ENCODE peak calls at places on chromosomes 4 and X, in ten cellular contexts. One of them, this sample, is unnamed.

GRCh38 chr4:84238247-84239090 is 260.6 kb downstream of the NKX6-1 start:
- DNase-seq in iPS DF 6.9: no peak
- DNase-seq in A673: peak
- DNase-seq in psoas muscle: no peak
- DNase-seq in EH: peak
- DNase-seq in retina: no peak
- DNase-seq in GM23248: peak
- DNase-seq in IMR-90: peak
- DNase-seq in anterior cingulate cortex: no peak
- DNase-seq in kidney glomerular epithelial cell: no peak
- DNase-seq in this sample: no peak

GRCh38 chr4:68748181-68748981 is 67.4 kb upstream of the UGT2B10 start:
- DNase-seq in iPS DF 6.9: no peak
- DNase-seq in A673: peak
- DNase-seq in psoas muscle: no peak
- DNase-seq in EH: no peak
- DNase-seq in retina: no peak
- DNase-seq in GM23248: no peak
- DNase-seq in IMR-90: no peak
- DNase-seq in anterior cingulate cortex: no peak
- DNase-seq in kidney glomerular epithelial cell: peak
- DNase-seq in this sample: peak

GRCh38 chr4:172553216-172553615 is 615.4 kb upstream of the GALNT7 start:
- DNase-seq in iPS DF 6.9: no peak
- DNase-seq in A673: peak
- DNase-seq in psoas muscle: no peak
- DNase-seq in EH: no peak
- DNase-seq in retina: no peak
- DNase-seq in GM23248: no peak
- DNase-seq in IMR-90: no peak
- DNase-seq in anterior cingulate cortex: no peak
- DNase-seq in kidney glomerular epithelial cell: no peak
- DNase-seq in this sample: no peak

GRCh38 chrX:154046262-154046771 is 26.6 kb upstream of the IRAK1 start:
- DNase-seq in iPS DF 6.9: no peak
- DNase-seq in A673: peak
- DNase-seq in psoas muscle: no peak
- DNase-seq in EH: peak
- DNase-seq in retina: no peak
- DNase-seq in GM23248: peak
- DNase-seq in IMR-90: peak
- DNase-seq in anterior cingulate cortex: no peak
- DNase-seq in kidney glomerular epithelial cell: no peak
- DNase-seq in this sample: no peak

GRCh38 chr4:17810260-17811077 is at the start of the genes DCAF16 and NCAPG:
- DNase-seq in iPS DF 6.9: peak
- DNase-seq in A673: peak
- DNase-seq in psoas muscle: peak
- DNase-seq in EH: peak
- DNase-seq in retina: peak
- DNase-seq in GM23248: peak
- DNase-seq in IMR-90: peak
- DNase-seq in anterior cingulate cortex: peak
- DNase-seq in kidney glomerular epithelial cell: peak
- DNase-seq in this sample: peak

GRCh38 chr4:120895554-120895953 is 27.0 kb downstream of the PRDM5 start:
- DNase-seq in iPS DF 6.9: no peak
- DNase-seq in A673: no peak
- DNase-seq in psoas muscle: no peak
- DNase-seq in EH: no peak
- DNase-seq in retina: no peak
- DNase-seq in GM23248: no peak
- DNase-seq in IMR-90: no peak
- DNase-seq in anterior cingulate cortex: no peak
- DNase-seq in kidney glomerular epithelial cell: no peak
- DNase-seq in this sample: no peak

GRCh38 chrX:155695419-155695818 is 82.7 kb upstream of the TMLHE start:
- DNase-seq in iPS DF 6.9: no peak
- DNase-seq in A673: no peak
- DNase-seq in psoas muscle: no peak
- DNase-seq in EH: no peak
- DNase-seq in retina: no peak
- DNase-seq in GM23248: no peak
- DNase-seq in IMR-90: no peak
- DNase-seq in anterior cingulate cortex: no peak
- DNase-seq in kidney glomerular epithelial cell: no peak
- DNase-seq in this sample: no peak

GRCh38 chr4:73727685-73728084 is 12.7 kb upstream of the CXCL8 start:
- DNase-seq in iPS DF 6.9: no peak
- DNase-seq in A673: no peak
- DNase-seq in psoas muscle: no peak
- DNase-seq in EH: no peak
- DNase-seq in retina: no peak
- DNase-seq in GM23248: no peak
- DNase-seq in IMR-90: no peak
- DNase-seq in anterior cingulate cortex: no peak
- DNase-seq in kidney glomerular epithelial cell: no peak
- DNase-seq in this sample: no peak

GRCh38 chr4:93183589-93183988 is 645.0 kb upstream of the ATOH1 start:
- DNase-seq in iPS DF 6.9: no peak
- DNase-seq in A673: peak
- DNase-seq in psoas muscle: no peak
- DNase-seq in EH: no peak
- DNase-seq in retina: no peak
- DNase-seq in GM23248: no peak
- DNase-seq in IMR-90: no peak
- DNase-seq in anterior cingulate cortex: no peak
- DNase-seq in kidney glomerular epithelial cell: peak
- DNase-seq in this sample: no peak

GRCh38 chrX:1178580-1179057 is 33.8 kb downstream of the CRLF2 start:
- DNase-seq in iPS DF 6.9: no peak
- DNase-seq in A673: peak
- DNase-seq in psoas muscle: no peak
- DNase-seq in EH: peak
- DNase-seq in retina: peak
- DNase-seq in GM23248: peak
- DNase-seq in IMR-90: no peak
- DNase-seq in anterior cingulate cortex: no peak
- DNase-seq in kidney glomerular epithelial cell: no peak
- DNase-seq in this sample: no peak

GRCh38 chrX:36414056-36414455 is 494.5 kb downstream of the CFAP47 start:
- DNase-seq in iPS DF 6.9: no peak
- DNase-seq in A673: no peak
- DNase-seq in psoas muscle: no peak
- DNase-seq in EH: no peak
- DNase-seq in retina: no peak
- DNase-seq in GM23248: no peak
- DNase-seq in IMR-90: no peak
- DNase-seq in anterior cingulate cortex: no peak
- DNase-seq in kidney glomerular epithelial cell: no peak
- DNase-seq in this sample: no peak

GRCh38 chrX:45986971-45987370 is 558.2 kb downstream of the ZNF674 start:
- DNase-seq in iPS DF 6.9: no peak
- DNase-seq in A673: no peak
- DNase-seq in psoas muscle: no peak
- DNase-seq in EH: peak
- DNase-seq in retina: no peak
- DNase-seq in GM23248: peak
- DNase-seq in IMR-90: no peak
- DNase-seq in anterior cingulate cortex: no peak
- DNase-seq in kidney glomerular epithelial cell: no peak
- DNase-seq in this sample: no peak

GRCh38 chr4:87249620-87250019 is 29.2 kb upstream of the KLHL8 start:
- DNase-seq in iPS DF 6.9: no peak
- DNase-seq in A673: no peak
- DNase-seq in psoas muscle: no peak
- DNase-seq in EH: no peak
- DNase-seq in retina: no peak
- DNase-seq in GM23248: no peak
- DNase-seq in IMR-90: no peak
- DNase-seq in anterior cingulate cortex: no peak
- DNase-seq in kidney glomerular epithelial cell: no peak
- DNase-seq in this sample: no peak